ENCODE peak calls at places on chromosomes 3 and 15, in nine cellular contexts. O, G, M, U, I, B, Z, K and Q are unnamed samples.

GRCh38 chr15:86892774-86893449 is 813.2 kb downstream of the AGBL1 start:
- DNase-seq in Z (no peak), U (peak), B (peak), K (no peak), I (no peak), G (no peak), M (no peak), O (no peak), Q (peak)

GRCh38 chr3:46481636-46482035 is 16.1 kb upstream of the RTP3 start:
- DNase-seq in M (no peak), G (no peak), K (no peak), O (no peak), U (no peak), Z (no peak), B (no peak), I (no peak), Q (peak)

GRCh38 chr15:94965593-94965992 is 734.2 kb downstream of the MCTP2 start:
- DNase-seq in U (no peak), I (peak), Z (no peak), M (no peak), K (no peak), G (no peak), O (peak), B (no peak), Q (no peak)

GRCh38 chr3:73805435-73805834 is 180.7 kb upstream of the PDZRN3 start:
- DNase-seq in O (no peak), Z (no peak), K (no peak), G (no peak), M (no peak), I (peak), B (no peak), U (no peak), Q (peak)

GRCh38 chr3:72976182-72976825 is 20.3 kb upstream of the PPP4R2 start:
- DNase-seq in K (no peak), G (no peak), Z (no peak), I (no peak), B (no peak), M (no peak), U (no peak), O (peak), Q (peak)

GRCh38 chr3:15148614-15149013 is 49.7 kb upstream of the RBSN start:
- DNase-seq in G (no peak), U (peak), K (no peak), Z (peak), M (no peak), O (peak), I (peak), B (no peak), Q (peak)

GRCh38 chr15:77002954-77003912 is 8.3 kb downstream of the PSTPIP1 start:
- DNase-seq in I (no peak), G (no peak), M (no peak), B (no peak), Z (no peak), U (no peak), O (no peak), K (peak), Q (no peak)

GRCh38 chr3:104474011-104474410 is 892.7 kb upstream of the ALCAM start:
- DNase-seq in O (no peak), G (no peak), M (no peak), B (no peak), K (no peak), I (no peak), Z (no peak), U (no peak), Q (no peak)

GRCh38 chr3:141878812-141879211 is 2.4 kb downstream of the ATP1B3 start:
- DNase-seq in U (no peak), I (no peak), B (peak), O (peak), M (peak), Z (no peak), K (no peak), G (no peak), Q (peak)

GRCh38 chr3:104521606-104522336 is 844.9 kb upstream of the ALCAM start:
- DNase-seq in Z (no peak), I (no peak), U (no peak), G (no peak), O (no peak), B (no peak), M (no peak), K (no peak), Q (no peak)

GRCh38 chr3:171193693-171194092 is 167.2 kb upstream of the SLC2A2 start:
- DNase-seq in U (no peak), G (no peak), B (no peak), O (peak), I (no peak), K (no peak), M (no peak), Z (no peak), Q (peak)

GRCh38 chr3:195063596-195064193 is 207.3 kb downstream of the XXYLT1 start:
- DNase-seq in U (no peak), B (no peak), Z (no peak), M (no peak), K (peak), G (no peak), O (no peak), I (no peak), Q (no peak)

GRCh38 chr3:151197981-151198767 is 4.8 kb downstream of the GPR171 start:
- DNase-seq in K (no peak), I (no peak), O (peak), M (no peak), U (no peak), B (no peak), G (peak), Z (no peak), Q (peak)

GRCh38 chr3:12953201-12953712 is 111.9 kb upstream of the RPL32 start:
- DNase-seq in I (no peak), G (no peak), M (no peak), Z (no peak), B (no peak), U (no peak), K (no peak), O (no peak), Q (no peak)

GRCh38 chr3:166362698-166363097 is 525.5 kb upstream of the BCHE start:
- DNase-seq in G (no peak), I (no peak), U (no peak), O (no peak), Z (no peak), K (no peak), M (no peak), B (no peak), Q (no peak)

GRCh38 chr15:41865490-41866055 is 26.9 kb downstream of the PLA2G4B start:
- DNase-seq in O (no peak), I (no peak), Z (no peak), K (no peak), M (no peak), B (no peak), G (no peak), U (no peak), Q (no peak)
- H3K4me3 ChIP-seq in O (no peak), I (no peak), Z (no peak), K (no peak), M (no peak), B (no peak), G (no peak), U (no peak), Q (no peak)

GRCh38 chr15:41930221-41930866 is 36.5 kb upstream of the SPTBN5 start:
- DNase-seq in G (peak), B (peak), U (no peak), I (no peak), M (peak), Z (no peak), O (peak), K (no peak), Q (peak)
- TF ChIP-seq CTCF in G (peak), B (peak), U (peak), I (no peak), M (peak), Z (no peak), O (peak), K (no peak), Q (peak)

GRCh38 chr3:154538566-154539360 is 108.8 kb upstream of the GPR149 start:
- DNase-seq in G (no peak), U (no peak), Z (no peak), B (no peak), I (no peak), K (no peak), M (no peak), O (peak), Q (peak)

GRCh38 chr3:154540950-154541604 is 111.1 kb upstream of the GPR149 start:
- DNase-seq in Z (no peak), K (no peak), U (no peak), M (no peak), I (no peak), O (peak), B (no peak), G (no peak), Q (peak)
- H3K4me3 ChIP-seq in Z (no peak), K (no peak), U (no peak), M (no peak), I (no peak), O (no peak), B (no peak), G (no peak), Q (no peak)

DNA sequence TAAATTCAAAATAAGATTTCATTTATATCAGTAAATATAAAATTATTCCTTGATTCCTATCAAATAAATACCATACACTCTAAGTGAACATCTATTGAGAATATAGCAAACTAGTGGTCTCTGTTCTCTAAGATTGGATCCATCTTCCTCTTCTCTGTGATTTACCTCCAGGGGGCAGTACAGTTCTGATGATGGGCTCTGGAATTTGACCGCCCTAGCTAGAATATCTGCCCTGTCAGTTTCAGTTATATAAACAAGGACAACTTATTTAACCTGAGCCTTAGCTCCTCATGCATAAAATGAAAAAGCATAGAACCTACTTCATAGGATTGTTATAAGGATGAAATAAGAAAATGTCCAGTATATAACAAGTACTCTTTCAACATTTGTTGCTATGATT is 171.1 kb upstream of the CCDC54 start:
- DNase-seq in I (no peak), U (peak), Z (peak), B (peak), K (no peak), M (peak), G (no peak), O (peak), Q (peak)
- TF ChIP-seq CTCF in I (peak), U (peak), Z (peak), B (peak), K (no peak), M (peak), G (peak), O (peak), Q (peak)

DNA sequence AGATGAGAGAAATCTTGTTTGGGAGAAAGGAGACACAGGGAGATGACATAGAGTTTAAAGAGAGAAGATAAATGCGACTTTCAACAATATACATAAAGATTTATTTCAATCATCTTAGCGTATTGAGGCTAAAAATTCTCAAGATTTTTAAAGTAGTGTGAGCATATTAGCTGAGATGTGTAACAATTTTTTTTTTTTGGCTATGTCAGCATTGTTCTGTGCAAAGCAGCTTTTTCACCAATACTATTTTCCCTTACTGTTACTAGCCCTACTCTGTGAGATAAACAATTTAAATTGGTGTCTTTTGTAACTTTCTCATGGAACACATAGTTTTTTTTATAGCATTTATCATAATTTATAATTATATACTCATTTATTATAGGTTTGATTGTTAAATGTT is 185.2 kb upstream of the ZNF385D start:
- DNase-seq in U (no peak), Z (no peak), G (no peak), M (no peak), B (no peak), K (no peak), I (no peak), O (no peak), Q (no peak)
- H3K4me3 ChIP-seq in U (no peak), Z (no peak), G (no peak), M (no peak), B (no peak), K (no peak), I (no peak), O (no peak), Q (no peak)

DNA sequence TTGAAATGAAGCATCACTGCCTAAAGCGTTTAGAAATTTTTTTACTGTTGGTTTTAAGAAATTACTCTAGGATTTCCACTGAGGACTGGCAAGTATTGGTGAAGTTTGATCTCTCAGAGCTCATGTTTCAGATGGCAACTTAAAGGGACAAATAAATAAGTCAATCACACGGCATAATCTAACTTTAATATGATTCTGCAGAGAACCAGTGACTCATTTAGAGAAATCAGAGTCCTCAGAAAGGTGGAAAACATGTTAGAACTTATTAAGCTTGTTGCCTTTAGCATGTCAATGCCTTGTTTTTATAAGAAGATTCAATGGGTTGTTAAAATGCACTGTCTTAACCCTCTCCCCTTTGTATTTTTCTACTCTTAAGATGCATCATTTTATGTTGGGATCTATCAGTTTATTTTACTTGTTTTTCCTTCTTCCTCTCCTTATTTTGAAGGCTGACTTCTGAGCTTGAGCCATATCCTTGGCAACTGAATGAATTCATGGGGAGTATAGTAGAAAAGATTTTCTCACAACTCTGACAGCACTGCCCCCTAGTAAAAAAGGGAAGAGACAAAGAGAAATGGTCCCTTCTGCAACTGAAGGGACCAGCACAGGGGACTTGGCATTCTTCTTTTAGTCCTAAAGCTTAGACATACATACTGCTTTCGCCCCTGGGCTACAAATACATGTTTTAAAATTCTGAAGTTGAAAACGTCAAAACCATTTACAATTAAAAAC is 431.2 kb downstream of the LPP start:
- DNase-seq in M (no peak), G (no peak), O (peak), I (no peak), U (peak), B (peak), K (no peak), Z (no peak), Q (peak)
- TF ChIP-seq CTCF in M (no peak), G (no peak), O (peak), I (no peak), U (peak), B (peak), K (no peak), Z (no peak), Q (no peak)

DNA sequence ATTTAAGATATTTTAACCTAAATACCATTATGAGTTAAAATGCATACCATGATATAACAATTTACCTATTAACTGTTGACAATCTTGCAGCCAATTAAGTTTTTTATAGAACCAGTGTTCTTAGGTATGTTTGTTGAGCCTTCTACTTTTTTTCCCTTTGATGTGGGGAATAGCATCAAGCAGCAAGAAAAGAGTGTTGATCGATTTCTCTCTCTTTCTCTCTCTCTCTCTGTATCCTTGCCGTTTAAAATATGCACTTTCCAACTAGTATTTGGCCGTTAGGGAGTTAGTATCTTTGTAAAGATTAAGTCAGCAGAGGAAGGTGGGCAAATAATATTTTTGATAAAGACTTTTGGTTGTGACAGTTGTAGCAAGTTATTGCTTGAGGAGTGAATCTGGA is 5.9 kb downstream of the CHD2 start:
- DNase-seq in B (no peak), K (no peak), M (no peak), I (no peak), U (no peak), Z (no peak), G (no peak), O (no peak), Q (no peak)
- H3K4me3 ChIP-seq in B (peak), K (peak), M (peak), I (no peak), U (peak), Z (no peak), G (peak), O (peak), Q (peak)

DNA sequence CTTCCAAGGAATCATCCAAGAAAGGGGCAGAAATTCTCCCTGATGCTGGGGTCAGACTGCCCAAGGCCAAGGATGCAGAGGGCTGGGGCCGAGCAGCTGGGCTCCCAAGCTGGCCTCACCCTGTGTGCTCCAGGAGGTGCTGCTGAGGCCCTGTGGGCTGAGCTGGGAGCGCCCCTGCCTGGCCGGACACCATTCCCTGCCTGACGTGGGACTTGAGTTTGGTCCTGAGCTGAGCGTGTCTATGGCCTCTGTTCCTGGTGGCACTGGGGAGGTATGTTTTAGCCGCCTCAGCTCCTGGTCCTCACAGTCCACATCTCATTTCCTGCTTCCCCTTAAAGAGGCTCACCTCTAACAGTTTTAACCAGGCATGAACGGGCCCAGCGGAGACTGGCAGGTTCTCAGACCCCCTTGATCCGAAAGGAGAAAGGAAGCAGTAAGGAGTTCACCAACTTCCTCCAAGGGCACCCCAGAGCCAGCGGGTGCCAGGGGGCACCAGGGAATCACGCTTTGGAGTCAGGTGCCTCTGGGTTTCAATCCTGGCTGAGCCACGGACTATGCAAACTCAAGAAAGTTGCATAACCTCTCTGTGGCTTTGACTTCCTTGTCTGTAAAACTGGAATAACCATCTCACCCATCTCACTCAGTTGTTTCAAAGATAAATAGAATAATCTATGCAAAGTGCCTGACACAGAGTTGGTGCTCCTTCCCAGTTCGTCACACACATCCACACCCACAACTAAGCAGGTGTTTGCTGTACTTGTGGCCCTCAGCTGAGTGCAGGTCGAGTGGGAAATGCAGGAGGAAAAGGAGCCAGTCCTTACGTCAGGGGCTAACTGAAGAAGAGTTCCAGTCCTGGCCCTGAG is 48.6 kb downstream of the SLC12A8 start:
- DNase-seq in M (no peak), U (peak), G (no peak), B (no peak), O (no peak), K (peak), Z (peak), I (no peak), Q (peak)
- TF ChIP-seq CTCF in M (no peak), U (peak), G (no peak), B (peak), O (peak), K (no peak), Z (peak), I (no peak), Q (peak)